ENCODE peak calls at places on chromosomes 1 and 21, in nine cellular contexts. D, E, V, M, O, F, S, N and R are unnamed samples.

GRCh38 chr1:172654535-172654934 is 4.4 kb upstream of the FASLG start:
- DNase-seq in D (no peak), E (peak; percentile 42), V (peak; percentile 34), M (peak; percentile 83), O (no peak), F (no peak), S (peak; percentile 40), N (peak; percentile 76), R (no peak)

GRCh38 chr1:77469311-77469710 is 187.5 kb downstream of the AK5 start:
- DNase-seq in D (no peak), E (peak; percentile 34), V (no peak), M (no peak), O (no peak), F (no peak), S (peak; percentile 79), N (no peak), R (no peak)

GRCh38 chr1:115282825-115283224 is 55.2 kb downstream of the NGF start:
- DNase-seq in D (no peak), E (peak; percentile 78), V (no peak), M (peak; percentile 43), O (peak; percentile 86), F (no peak), S (no peak), N (no peak), R (no peak)

GRCh38 chr1:9720785-9721605 is 69.5 kb downstream of the PIK3CD start:
- DNase-seq in D (no peak), E (no peak), V (no peak), M (no peak), O (no peak), F (no peak), S (no peak), N (peak; percentile 89), R (no peak)

GRCh38 chr21:36698160-36699025 is 522 bp upstream of the SIM2 start:
- DNase-seq in D (peak; percentile 64), E (no peak), V (peak; percentile 48), M (no peak), O (no peak), F (peak; percentile 68), S (peak; percentile 69), N (no peak), R (peak; percentile 55)

GRCh38 chr1:39687243-39687642 is 4.0 kb downstream of the HPCAL4 start:
- DNase-seq in D (no peak), E (no peak), V (no peak), M (no peak), O (no peak), F (no peak), S (no peak), N (no peak), R (no peak)

GRCh38 chr1:61457526-61457925 is 267.4 kb downstream of the TM2D1 start:
- DNase-seq in D (no peak), E (no peak), V (no peak), M (no peak), O (no peak), F (no peak), S (no peak), N (no peak), R (no peak)

GRCh38 chr1:229860926-229861325 is 206.1 kb upstream of the GALNT2 start:
- DNase-seq in D (no peak), E (no peak), V (no peak), M (no peak), O (no peak), F (no peak), S (no peak), N (no peak), R (no peak)

GRCh38 chr1:230365723-230366307 is 60.3 kb downstream of the PGBD5 start:
- DNase-seq in D (no peak), E (no peak), V (no peak), M (no peak), O (no peak), F (no peak), S (peak; percentile 45), N (no peak), R (no peak)

GRCh38 chr1:87305762-87306161 is 22.9 kb upstream of the LMO4 start:
- DNase-seq in D (no peak), E (peak; percentile 41), V (no peak), M (peak; percentile 34), O (no peak), F (no peak), S (no peak), N (no peak), R (no peak)
- TF ChIP-seq CTCF in D (no peak), E (no peak), V (no peak), M (no peak), O (no peak), F (no peak), S (no peak), N (no peak), R (no peak)

DNA sequence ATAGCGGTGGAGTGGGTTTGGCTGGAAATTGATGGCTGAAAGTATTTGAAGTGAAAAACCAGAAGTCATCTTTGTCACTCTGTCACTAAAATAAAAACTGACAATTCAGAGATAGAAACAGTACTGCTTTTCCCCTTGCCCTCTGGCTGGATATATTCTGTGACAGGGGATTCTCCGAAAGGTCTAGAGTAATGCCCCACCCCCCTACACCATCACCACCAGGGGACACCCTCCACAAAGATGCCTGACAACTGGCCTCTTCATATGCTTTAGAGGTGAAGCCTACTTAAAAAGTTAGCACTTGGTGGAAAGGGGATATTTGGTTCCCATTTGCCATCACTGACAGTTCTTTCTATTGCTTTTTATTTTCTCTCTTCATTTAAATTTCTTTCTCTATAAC is 73.5 kb downstream of the SGIP1 start:
- DNase-seq in D (no peak), E (no peak), V (no peak), M (no peak), O (no peak), F (no peak), S (no peak), N (no peak), R (no peak)
- TF ChIP-seq CTCF in D (peak; percentile 10), E (no peak), V (no peak), M (peak; percentile 22), O (no peak), F (no peak), S (no peak), N (peak; percentile 13), R (no peak)

GRCh38 chr1:228283476-228284147 is 75.8 kb downstream of the OBSCN start:
- DNase-seq in D (peak; percentile 55), E (no peak), V (no peak), M (no peak), O (no peak), F (no peak), S (no peak), N (no peak), R (no peak)

GRCh38 chr1:228282329-228283042 is 74.6 kb downstream of the OBSCN start:
- DNase-seq in D (peak; percentile 59), E (no peak), V (peak; percentile 27), M (peak; percentile 9), O (no peak), F (no peak), S (peak; percentile 39), N (peak; percentile 19), R (no peak)

GRCh38 chr1:228284148-228284495 is 76.3 kb downstream of the OBSCN start:
- DNase-seq in D (no peak), E (no peak), V (no peak), M (no peak), O (no peak), F (no peak), S (no peak), N (no peak), R (no peak)

GRCh38 chr1:228281631-228282328 is 73.9 kb downstream of the OBSCN start:
- DNase-seq in D (peak; percentile 52), E (no peak), V (no peak), M (no peak), O (no peak), F (no peak), S (no peak), N (no peak), R (no peak)

GRCh38 chr1:228283043-228283371 is 75.2 kb downstream of the OBSCN start:
- DNase-seq in D (peak; percentile 62), E (no peak), V (no peak), M (no peak), O (no peak), F (no peak), S (no peak), N (no peak), R (no peak)
- TF ChIP-seq CTCF in D (no peak), E (no peak), V (no peak), M (no peak), O (no peak), F (no peak), S (no peak), N (no peak), R (no peak)

GRCh38 chr1:1280782-1281481 is 696 bp downstream of the SCNN1D start:
- DNase-seq in D (no peak), E (no peak), V (no peak), M (no peak), O (no peak), F (no peak), S (no peak), N (no peak), R (no peak)

GRCh38 chr1:1279028-1279427 is 1.2 kb upstream of the SCNN1D start:
- DNase-seq in D (no peak), E (no peak), V (no peak), M (no peak), O (no peak), F (no peak), S (no peak), N (no peak), R (no peak)

GRCh38 chr1:1275836-1276235 is 2.2 kb upstream of the UBE2J2 start:
- DNase-seq in D (no peak), E (no peak), V (no peak), M (no peak), O (no peak), F (no peak), S (no peak), N (no peak), R (no peak)

GRCh38 chr1:1281533-1282321 is 1.5 kb downstream of the SCNN1D start:
- DNase-seq in D (peak; percentile 91), E (peak; percentile 38), V (no peak), M (peak; percentile 76), O (peak; percentile 88), F (peak; percentile 24), S (peak; percentile 70), N (peak; percentile 76), R (no peak)

DNA sequence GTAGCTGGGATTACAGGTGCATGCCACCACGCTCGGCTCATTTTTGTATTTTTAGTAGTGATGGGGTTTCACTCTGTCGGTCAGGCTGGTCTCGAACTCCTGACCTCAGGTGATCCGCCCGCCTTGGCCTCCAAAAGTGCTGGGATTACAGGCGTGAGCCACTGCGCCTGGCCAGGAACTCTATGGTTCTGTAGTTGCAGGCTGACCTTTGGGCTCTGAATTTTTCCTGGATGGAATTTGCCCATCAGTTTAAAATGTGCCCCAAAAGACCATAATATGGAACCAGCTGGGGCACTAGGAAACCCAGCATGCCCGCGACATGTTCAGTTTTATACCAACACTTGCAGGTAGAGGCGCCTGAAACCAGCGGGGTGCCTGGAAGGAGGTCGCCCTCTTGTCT is 1.6 kb upstream of the SCNN1D start:
- DNase-seq in D (no peak), E (no peak), V (no peak), M (no peak), O (no peak), F (no peak), S (no peak), N (no peak), R (no peak)
- TF ChIP-seq CTCF in D (no peak), E (no peak), V (no peak), M (no peak), O (no peak), F (no peak), S (no peak), N (no peak), R (no peak)

GRCh38 chr21:35249636-35250035 is 200.5 kb upstream of the RUNX1 start:
- DNase-seq in D (no peak), E (no peak), V (peak; percentile 42), M (no peak), O (no peak), F (no peak), S (no peak), N (peak; percentile 83), R (no peak)
- TF ChIP-seq CTCF in D (no peak), E (no peak), V (no peak), M (no peak), O (no peak), F (no peak), S (no peak), N (no peak), R (no peak)